ENCODE peak calls at places on chromosomes 12 and 14, in nine cellular contexts. One of them, this sample, is unnamed.

GRCh38 chr12:88998421-88998820 is 353.9 kb downstream of the DUSP6 start:
- DNase-seq in stimulated activated CD4-positive, alpha-beta T cell treated with anti-CD3 and anti-CD28 coated beads, Interleukin-1b, Interleukin-23, amount 100 ng/mL, for 48 hours: no peak
- DNase-seq in amniotic stem cell: no peak
- DNase-seq in H7: no peak
- DNase-seq in T-helper 2 cell treated with Interferon-gamma antibody and Interleukin-4, amounts not matched to agents 5 μg/mL and 100 μg/mL, for 36 hours: no peak
- DNase-seq in stimulated activated CD8-positive, alpha-beta memory T cell treated with anti-CD3 and anti-CD28 coated beads, Interleukin-7, amount 100 ng/mL, for 1 hour: no peak
- DNase-seq in T-helper 17 cell: no peak
- DNase-seq in uterus: no peak
- DNase-seq in heart left ventricle: no peak
- DNase-seq in this sample: no peak

GRCh38 chr14:68448379-68448778 is 344.5 kb downstream of the ZFP36L1 start:
- DNase-seq in stimulated activated CD4-positive, alpha-beta T cell treated with anti-CD3 and anti-CD28 coated beads, Interleukin-1b, Interleukin-23, amount 100 ng/mL, for 48 hours: no peak
- DNase-seq in amniotic stem cell: no peak
- DNase-seq in H7: no peak
- DNase-seq in T-helper 2 cell treated with Interferon-gamma antibody and Interleukin-4, amounts not matched to agents 5 μg/mL and 100 μg/mL, for 36 hours: no peak
- DNase-seq in stimulated activated CD8-positive, alpha-beta memory T cell treated with anti-CD3 and anti-CD28 coated beads, Interleukin-7, amount 100 ng/mL, for 1 hour: no peak
- DNase-seq in T-helper 17 cell: no peak
- DNase-seq in uterus: no peak
- DNase-seq in heart left ventricle: no peak
- DNase-seq in this sample: no peak

GRCh38 chr12:93243382-93243688 is 134.4 kb upstream of the NUDT4 start:
- DNase-seq in stimulated activated CD4-positive, alpha-beta T cell treated with anti-CD3 and anti-CD28 coated beads, Interleukin-1b, Interleukin-23, amount 100 ng/mL, for 48 hours: no peak
- DNase-seq in amniotic stem cell: no peak
- DNase-seq in H7: no peak
- DNase-seq in T-helper 2 cell treated with Interferon-gamma antibody and Interleukin-4, amounts not matched to agents 5 μg/mL and 100 μg/mL, for 36 hours: no peak
- DNase-seq in stimulated activated CD8-positive, alpha-beta memory T cell treated with anti-CD3 and anti-CD28 coated beads, Interleukin-7, amount 100 ng/mL, for 1 hour: no peak
- DNase-seq in T-helper 17 cell: no peak
- DNase-seq in uterus: no peak
- DNase-seq in heart left ventricle: no peak
- DNase-seq in this sample: no peak

GRCh38 chr12:124913474-124914391 is 717 bp downstream of the UBC start:
- DNase-seq in stimulated activated CD4-positive, alpha-beta T cell treated with anti-CD3 and anti-CD28 coated beads, Interleukin-1b, Interleukin-23, amount 100 ng/mL, for 48 hours: peak
- DNase-seq in amniotic stem cell: no peak
- DNase-seq in H7: peak
- DNase-seq in T-helper 2 cell treated with Interferon-gamma antibody and Interleukin-4, amounts not matched to agents 5 μg/mL and 100 μg/mL, for 36 hours: peak
- DNase-seq in stimulated activated CD8-positive, alpha-beta memory T cell treated with anti-CD3 and anti-CD28 coated beads, Interleukin-7, amount 100 ng/mL, for 1 hour: peak
- DNase-seq in T-helper 17 cell: peak
- DNase-seq in uterus: peak
- DNase-seq in heart left ventricle: peak
- DNase-seq in this sample: no peak

GRCh38 chr12:70443274-70443673 is 77.2 kb downstream of the KCNMB4 start:
- DNase-seq in stimulated activated CD4-positive, alpha-beta T cell treated with anti-CD3 and anti-CD28 coated beads, Interleukin-1b, Interleukin-23, amount 100 ng/mL, for 48 hours: no peak
- DNase-seq in amniotic stem cell: no peak
- DNase-seq in H7: no peak
- DNase-seq in T-helper 2 cell treated with Interferon-gamma antibody and Interleukin-4, amounts not matched to agents 5 μg/mL and 100 μg/mL, for 36 hours: no peak
- DNase-seq in stimulated activated CD8-positive, alpha-beta memory T cell treated with anti-CD3 and anti-CD28 coated beads, Interleukin-7, amount 100 ng/mL, for 1 hour: no peak
- DNase-seq in T-helper 17 cell: no peak
- DNase-seq in uterus: no peak
- DNase-seq in heart left ventricle: no peak
- DNase-seq in this sample: no peak

GRCh38 chr14:90495357-90496276 is 98.8 kb downstream of the CALM1 start:
- DNase-seq in stimulated activated CD4-positive, alpha-beta T cell treated with anti-CD3 and anti-CD28 coated beads, Interleukin-1b, Interleukin-23, amount 100 ng/mL, for 48 hours: peak
- DNase-seq in amniotic stem cell: peak
- DNase-seq in H7: peak
- DNase-seq in T-helper 2 cell treated with Interferon-gamma antibody and Interleukin-4, amounts not matched to agents 5 μg/mL and 100 μg/mL, for 36 hours: peak
- DNase-seq in stimulated activated CD8-positive, alpha-beta memory T cell treated with anti-CD3 and anti-CD28 coated beads, Interleukin-7, amount 100 ng/mL, for 1 hour: no peak
- DNase-seq in T-helper 17 cell: peak
- DNase-seq in uterus: peak
- DNase-seq in heart left ventricle: peak
- DNase-seq in this sample: no peak

GRCh38 chr14:38078393-38078792 is 129.3 kb upstream of the SSTR1 start:
- DNase-seq in stimulated activated CD4-positive, alpha-beta T cell treated with anti-CD3 and anti-CD28 coated beads, Interleukin-1b, Interleukin-23, amount 100 ng/mL, for 48 hours: no peak
- DNase-seq in amniotic stem cell: no peak
- DNase-seq in H7: no peak
- DNase-seq in T-helper 2 cell treated with Interferon-gamma antibody and Interleukin-4, amounts not matched to agents 5 μg/mL and 100 μg/mL, for 36 hours: no peak
- DNase-seq in stimulated activated CD8-positive, alpha-beta memory T cell treated with anti-CD3 and anti-CD28 coated beads, Interleukin-7, amount 100 ng/mL, for 1 hour: peak
- DNase-seq in T-helper 17 cell: peak
- DNase-seq in uterus: peak
- DNase-seq in heart left ventricle: peak
- DNase-seq in this sample: peak

GRCh38 chr12:51687142-51687935 is 96.3 kb downstream of the SCN8A start:
- DNase-seq in stimulated activated CD4-positive, alpha-beta T cell treated with anti-CD3 and anti-CD28 coated beads, Interleukin-1b, Interleukin-23, amount 100 ng/mL, for 48 hours: no peak
- DNase-seq in amniotic stem cell: no peak
- DNase-seq in H7: no peak
- DNase-seq in T-helper 2 cell treated with Interferon-gamma antibody and Interleukin-4, amounts not matched to agents 5 μg/mL and 100 μg/mL, for 36 hours: no peak
- DNase-seq in stimulated activated CD8-positive, alpha-beta memory T cell treated with anti-CD3 and anti-CD28 coated beads, Interleukin-7, amount 100 ng/mL, for 1 hour: no peak
- DNase-seq in T-helper 17 cell: no peak
- DNase-seq in uterus: no peak
- DNase-seq in heart left ventricle: no peak
- DNase-seq in this sample: no peak

GRCh38 chr12:59689776-59690175 is 93.9 kb downstream of the SLC16A7 start:
- DNase-seq in stimulated activated CD4-positive, alpha-beta T cell treated with anti-CD3 and anti-CD28 coated beads, Interleukin-1b, Interleukin-23, amount 100 ng/mL, for 48 hours: no peak
- DNase-seq in amniotic stem cell: no peak
- DNase-seq in H7: no peak
- DNase-seq in T-helper 2 cell treated with Interferon-gamma antibody and Interleukin-4, amounts not matched to agents 5 μg/mL and 100 μg/mL, for 36 hours: no peak
- DNase-seq in stimulated activated CD8-positive, alpha-beta memory T cell treated with anti-CD3 and anti-CD28 coated beads, Interleukin-7, amount 100 ng/mL, for 1 hour: no peak
- DNase-seq in T-helper 17 cell: no peak
- DNase-seq in uterus: no peak
- DNase-seq in heart left ventricle: no peak
- DNase-seq in this sample: no peak

GRCh38 chr12:18942669-18943068 is 186.9 kb upstream of the PLEKHA5 start:
- DNase-seq in stimulated activated CD4-positive, alpha-beta T cell treated with anti-CD3 and anti-CD28 coated beads, Interleukin-1b, Interleukin-23, amount 100 ng/mL, for 48 hours: no peak
- DNase-seq in amniotic stem cell: no peak
- DNase-seq in H7: no peak
- DNase-seq in T-helper 2 cell treated with Interferon-gamma antibody and Interleukin-4, amounts not matched to agents 5 μg/mL and 100 μg/mL, for 36 hours: no peak
- DNase-seq in stimulated activated CD8-positive, alpha-beta memory T cell treated with anti-CD3 and anti-CD28 coated beads, Interleukin-7, amount 100 ng/mL, for 1 hour: no peak
- DNase-seq in T-helper 17 cell: no peak
- DNase-seq in uterus: no peak
- DNase-seq in heart left ventricle: no peak
- DNase-seq in this sample: no peak

GRCh38 chr14:102046337-102047278 is 40.2 kb downstream of the HSP90AA1 start:
- DNase-seq in stimulated activated CD4-positive, alpha-beta T cell treated with anti-CD3 and anti-CD28 coated beads, Interleukin-1b, Interleukin-23, amount 100 ng/mL, for 48 hours: peak
- DNase-seq in amniotic stem cell: no peak
- DNase-seq in H7: peak
- DNase-seq in T-helper 2 cell treated with Interferon-gamma antibody and Interleukin-4, amounts not matched to agents 5 μg/mL and 100 μg/mL, for 36 hours: peak
- DNase-seq in stimulated activated CD8-positive, alpha-beta memory T cell treated with anti-CD3 and anti-CD28 coated beads, Interleukin-7, amount 100 ng/mL, for 1 hour: no peak
- DNase-seq in T-helper 17 cell: no peak
- DNase-seq in uterus: peak
- DNase-seq in heart left ventricle: peak
- DNase-seq in this sample: peak

GRCh38 chr14:83779266-83779665 is 1750.7 kb upstream of the FLRT2 start:
- DNase-seq in stimulated activated CD4-positive, alpha-beta T cell treated with anti-CD3 and anti-CD28 coated beads, Interleukin-1b, Interleukin-23, amount 100 ng/mL, for 48 hours: no peak
- DNase-seq in amniotic stem cell: peak
- DNase-seq in H7: no peak
- DNase-seq in T-helper 2 cell treated with Interferon-gamma antibody and Interleukin-4, amounts not matched to agents 5 μg/mL and 100 μg/mL, for 36 hours: no peak
- DNase-seq in stimulated activated CD8-positive, alpha-beta memory T cell treated with anti-CD3 and anti-CD28 coated beads, Interleukin-7, amount 100 ng/mL, for 1 hour: no peak
- DNase-seq in T-helper 17 cell: no peak
- DNase-seq in uterus: no peak
- DNase-seq in heart left ventricle: no peak
- DNase-seq in this sample: no peak

GRCh38 chr14:101228949-101229541 is 325.5 kb upstream of the RTL1 start:
- DNase-seq in stimulated activated CD4-positive, alpha-beta T cell treated with anti-CD3 and anti-CD28 coated beads, Interleukin-1b, Interleukin-23, amount 100 ng/mL, for 48 hours: no peak
- DNase-seq in amniotic stem cell: no peak
- DNase-seq in H7: peak
- DNase-seq in T-helper 2 cell treated with Interferon-gamma antibody and Interleukin-4, amounts not matched to agents 5 μg/mL and 100 μg/mL, for 36 hours: no peak
- DNase-seq in stimulated activated CD8-positive, alpha-beta memory T cell treated with anti-CD3 and anti-CD28 coated beads, Interleukin-7, amount 100 ng/mL, for 1 hour: no peak
- DNase-seq in T-helper 17 cell: no peak
- DNase-seq in uterus: no peak
- DNase-seq in heart left ventricle: peak
- DNase-seq in this sample: no peak

GRCh38 chr14:86038401-86038985 is 508.5 kb downstream of the FLRT2 start:
- DNase-seq in stimulated activated CD4-positive, alpha-beta T cell treated with anti-CD3 and anti-CD28 coated beads, Interleukin-1b, Interleukin-23, amount 100 ng/mL, for 48 hours: peak
- DNase-seq in amniotic stem cell: no peak
- DNase-seq in H7: peak
- DNase-seq in T-helper 2 cell treated with Interferon-gamma antibody and Interleukin-4, amounts not matched to agents 5 μg/mL and 100 μg/mL, for 36 hours: no peak
- DNase-seq in stimulated activated CD8-positive, alpha-beta memory T cell treated with anti-CD3 and anti-CD28 coated beads, Interleukin-7, amount 100 ng/mL, for 1 hour: no peak
- DNase-seq in T-helper 17 cell: peak
- DNase-seq in uterus: no peak
- DNase-seq in heart left ventricle: no peak
- DNase-seq in this sample: no peak

GRCh38 chr12:6546016-6546415 is 9.8 kb downstream of the IFFO1 start:
- DNase-seq in stimulated activated CD4-positive, alpha-beta T cell treated with anti-CD3 and anti-CD28 coated beads, Interleukin-1b, Interleukin-23, amount 100 ng/mL, for 48 hours: no peak
- DNase-seq in amniotic stem cell: no peak
- DNase-seq in H7: no peak
- DNase-seq in T-helper 2 cell treated with Interferon-gamma antibody and Interleukin-4, amounts not matched to agents 5 μg/mL and 100 μg/mL, for 36 hours: no peak
- DNase-seq in stimulated activated CD8-positive, alpha-beta memory T cell treated with anti-CD3 and anti-CD28 coated beads, Interleukin-7, amount 100 ng/mL, for 1 hour: no peak
- DNase-seq in T-helper 17 cell: no peak
- DNase-seq in uterus: no peak
- DNase-seq in heart left ventricle: no peak
- DNase-seq in this sample: no peak

GRCh38 chr12:131673519-131674265 is 37.2 kb upstream of the SFSWAP start:
- DNase-seq in stimulated activated CD4-positive, alpha-beta T cell treated with anti-CD3 and anti-CD28 coated beads, Interleukin-1b, Interleukin-23, amount 100 ng/mL, for 48 hours: no peak
- DNase-seq in amniotic stem cell: no peak
- DNase-seq in H7: no peak
- DNase-seq in T-helper 2 cell treated with Interferon-gamma antibody and Interleukin-4, amounts not matched to agents 5 μg/mL and 100 μg/mL, for 36 hours: no peak
- DNase-seq in stimulated activated CD8-positive, alpha-beta memory T cell treated with anti-CD3 and anti-CD28 coated beads, Interleukin-7, amount 100 ng/mL, for 1 hour: no peak
- DNase-seq in T-helper 17 cell: no peak
- DNase-seq in uterus: no peak
- DNase-seq in heart left ventricle: no peak
- DNase-seq in this sample: no peak

GRCh38 chr14:25003537-25003936 is 46.4 kb downstream of the STXBP6 start:
- DNase-seq in stimulated activated CD4-positive, alpha-beta T cell treated with anti-CD3 and anti-CD28 coated beads, Interleukin-1b, Interleukin-23, amount 100 ng/mL, for 48 hours: no peak
- DNase-seq in amniotic stem cell: no peak
- DNase-seq in H7: no peak
- DNase-seq in T-helper 2 cell treated with Interferon-gamma antibody and Interleukin-4, amounts not matched to agents 5 μg/mL and 100 μg/mL, for 36 hours: no peak
- DNase-seq in stimulated activated CD8-positive, alpha-beta memory T cell treated with anti-CD3 and anti-CD28 coated beads, Interleukin-7, amount 100 ng/mL, for 1 hour: no peak
- DNase-seq in T-helper 17 cell: no peak
- DNase-seq in uterus: no peak
- DNase-seq in heart left ventricle: no peak
- DNase-seq in this sample: no peak

GRCh38 chr12:130795906-130796305 is 43.1 kb downstream of the STX2 start:
- DNase-seq in stimulated activated CD4-positive, alpha-beta T cell treated with anti-CD3 and anti-CD28 coated beads, Interleukin-1b, Interleukin-23, amount 100 ng/mL, for 48 hours: no peak
- DNase-seq in amniotic stem cell: no peak
- DNase-seq in H7: no peak
- DNase-seq in T-helper 2 cell treated with Interferon-gamma antibody and Interleukin-4, amounts not matched to agents 5 μg/mL and 100 μg/mL, for 36 hours: no peak
- DNase-seq in stimulated activated CD8-positive, alpha-beta memory T cell treated with anti-CD3 and anti-CD28 coated beads, Interleukin-7, amount 100 ng/mL, for 1 hour: no peak
- DNase-seq in T-helper 17 cell: no peak
- DNase-seq in uterus: no peak
- DNase-seq in heart left ventricle: no peak
- DNase-seq in this sample: no peak

GRCh38 chr14:57707219-57707618 is 158.7 kb downstream of the SLC35F4 start:
- DNase-seq in stimulated activated CD4-positive, alpha-beta T cell treated with anti-CD3 and anti-CD28 coated beads, Interleukin-1b, Interleukin-23, amount 100 ng/mL, for 48 hours: no peak
- DNase-seq in amniotic stem cell: no peak
- DNase-seq in H7: no peak
- DNase-seq in T-helper 2 cell treated with Interferon-gamma antibody and Interleukin-4, amounts not matched to agents 5 μg/mL and 100 μg/mL, for 36 hours: no peak
- DNase-seq in stimulated activated CD8-positive, alpha-beta memory T cell treated with anti-CD3 and anti-CD28 coated beads, Interleukin-7, amount 100 ng/mL, for 1 hour: no peak
- DNase-seq in T-helper 17 cell: no peak
- DNase-seq in uterus: no peak
- DNase-seq in heart left ventricle: no peak
- DNase-seq in this sample: no peak

GRCh38 chr12:67517181-67517887 is 131.2 kb upstream of the DYRK2 start:
- DNase-seq in stimulated activated CD4-positive, alpha-beta T cell treated with anti-CD3 and anti-CD28 coated beads, Interleukin-1b, Interleukin-23, amount 100 ng/mL, for 48 hours: no peak
- DNase-seq in amniotic stem cell: no peak
- DNase-seq in H7: no peak
- DNase-seq in T-helper 2 cell treated with Interferon-gamma antibody and Interleukin-4, amounts not matched to agents 5 μg/mL and 100 μg/mL, for 36 hours: no peak
- DNase-seq in stimulated activated CD8-positive, alpha-beta memory T cell treated with anti-CD3 and anti-CD28 coated beads, Interleukin-7, amount 100 ng/mL, for 1 hour: no peak
- DNase-seq in T-helper 17 cell: no peak
- DNase-seq in uterus: peak
- DNase-seq in heart left ventricle: no peak
- DNase-seq in this sample: no peak

GRCh38 chr14:83356080-83356479 is 1822.4 kb upstream of the SEL1L start:
- DNase-seq in stimulated activated CD4-positive, alpha-beta T cell treated with anti-CD3 and anti-CD28 coated beads, Interleukin-1b, Interleukin-23, amount 100 ng/mL, for 48 hours: no peak
- DNase-seq in amniotic stem cell: no peak
- DNase-seq in H7: no peak
- DNase-seq in T-helper 2 cell treated with Interferon-gamma antibody and Interleukin-4, amounts not matched to agents 5 μg/mL and 100 μg/mL, for 36 hours: no peak
- DNase-seq in stimulated activated CD8-positive, alpha-beta memory T cell treated with anti-CD3 and anti-CD28 coated beads, Interleukin-7, amount 100 ng/mL, for 1 hour: no peak
- DNase-seq in T-helper 17 cell: no peak
- DNase-seq in uterus: no peak
- DNase-seq in heart left ventricle: no peak
- DNase-seq in this sample: no peak

GRCh38 chr12:117718141-117718540 is 250.6 kb downstream of the KSR2 start:
- DNase-seq in stimulated activated CD4-positive, alpha-beta T cell treated with anti-CD3 and anti-CD28 coated beads, Interleukin-1b, Interleukin-23, amount 100 ng/mL, for 48 hours: no peak
- DNase-seq in amniotic stem cell: no peak
- DNase-seq in H7: no peak
- DNase-seq in T-helper 2 cell treated with Interferon-gamma antibody and Interleukin-4, amounts not matched to agents 5 μg/mL and 100 μg/mL, for 36 hours: no peak
- DNase-seq in stimulated activated CD8-positive, alpha-beta memory T cell treated with anti-CD3 and anti-CD28 coated beads, Interleukin-7, amount 100 ng/mL, for 1 hour: no peak
- DNase-seq in T-helper 17 cell: no peak
- DNase-seq in uterus: no peak
- DNase-seq in heart left ventricle: no peak
- DNase-seq in this sample: no peak

GRCh38 chr12:59185291-59185690 is 265.0 kb upstream of the LRIG3 start:
- DNase-seq in stimulated activated CD4-positive, alpha-beta T cell treated with anti-CD3 and anti-CD28 coated beads, Interleukin-1b, Interleukin-23, amount 100 ng/mL, for 48 hours: no peak
- DNase-seq in amniotic stem cell: no peak
- DNase-seq in H7: no peak
- DNase-seq in T-helper 2 cell treated with Interferon-gamma antibody and Interleukin-4, amounts not matched to agents 5 μg/mL and 100 μg/mL, for 36 hours: no peak
- DNase-seq in stimulated activated CD8-positive, alpha-beta memory T cell treated with anti-CD3 and anti-CD28 coated beads, Interleukin-7, amount 100 ng/mL, for 1 hour: no peak
- DNase-seq in T-helper 17 cell: no peak
- DNase-seq in uterus: no peak
- DNase-seq in heart left ventricle: no peak
- DNase-seq in this sample: no peak

GRCh38 chr14:89493877-89494634 is 77.0 kb upstream of the FOXN3 start:
- DNase-seq in stimulated activated CD4-positive, alpha-beta T cell treated with anti-CD3 and anti-CD28 coated beads, Interleukin-1b, Interleukin-23, amount 100 ng/mL, for 48 hours: no peak
- DNase-seq in amniotic stem cell: no peak
- DNase-seq in H7: no peak
- DNase-seq in T-helper 2 cell treated with Interferon-gamma antibody and Interleukin-4, amounts not matched to agents 5 μg/mL and 100 μg/mL, for 36 hours: no peak
- DNase-seq in stimulated activated CD8-positive, alpha-beta memory T cell treated with anti-CD3 and anti-CD28 coated beads, Interleukin-7, amount 100 ng/mL, for 1 hour: no peak
- DNase-seq in T-helper 17 cell: no peak
- DNase-seq in uterus: no peak
- DNase-seq in heart left ventricle: no peak
- DNase-seq in this sample: no peak

This sample was measured in NCI-H774.